ENCODE peak calls at places on chromosomes 12 and 14, in nine cellular contexts. G is WTC11; B is IMR-90; T is psoas muscle; Z is esophagus squamous epithelium; H is dorsolateral prefrontal cortex; L is natural killer cell; Y is CD4-positive, alpha-beta T cell; D is endodermal cell. R is an unnamed sample.

GRCh38 chr12:63897931-63898330 is 53.4 kb downstream of the SRGAP1 start:
- DNase-seq in Z (no peak), T (no peak), L (no peak), Y (no peak), H (no peak), B (no peak), G (no peak), D (no peak), R (no peak)

GRCh38 chr12:31034372-31034771 is 39.3 kb upstream of the DDX11 start:
- DNase-seq in D (peak; percentile 30), H (no peak), Y (no peak), Z (no peak), L (no peak), T (no peak), B (no peak), G (no peak), R (no peak)

GRCh38 chr12:112418596-112419268 is at the start of gene PTPN11:
- DNase-seq in B (peak; percentile 69), Y (peak; percentile 84), L (peak; percentile 95), T (peak; percentile 91), D (peak; percentile 99), Z (peak; percentile 25), G (peak; percentile 90), H (peak; percentile 84), R (peak; percentile 56)

GRCh38 chr12:40980346-40981005 is 207.6 kb upstream of the PDZRN4 start:
- DNase-seq in G (no peak), D (no peak), T (no peak), Y (no peak), B (peak; percentile 2), H (no peak), L (no peak), Z (no peak), R (peak; percentile 5)

GRCh38 chr14:100679170-100679569 is 47.5 kb upstream of the DLK1 start:
- DNase-seq in Y (no peak), B (no peak), H (no peak), G (no peak), D (no peak), L (no peak), T (no peak), Z (no peak), R (no peak)

GRCh38 chr14:21155963-21156362 is at the start of gene OR5AU1:
- DNase-seq in B (no peak), T (no peak), D (no peak), H (no peak), Z (no peak), Y (no peak), G (no peak), L (no peak), R (no peak)

GRCh38 chr12:53166837-53167236 is 13.7 kb upstream of the ZNF740 start:
- DNase-seq in B (no peak), T (no peak), Z (no peak), Y (no peak), G (no peak), H (no peak), D (no peak), L (no peak), R (no peak)

GRCh38 chr12:69024413-69024812 is 91.4 kb upstream of the CPM start:
- DNase-seq in L (no peak), B (no peak), T (no peak), D (no peak), Z (no peak), G (no peak), Y (no peak), H (no peak), R (peak; percentile 95)

GRCh38 chr14:75723716-75724115 is 62.7 kb downstream of the TTLL5 start:
- DNase-seq in D (no peak), Z (no peak), L (no peak), H (no peak), B (no peak), G (no peak), Y (no peak), T (no peak), R (peak; percentile 39)

GRCh38 chr12:8629486-8630033 is 16.9 kb upstream of the AICDA start:
- DNase-seq in G (no peak), D (no peak), Z (no peak), H (no peak), L (no peak), T (no peak), Y (no peak), B (no peak), R (peak; percentile 33)

GRCh38 chr14:76203086-76204001 is 51.6 kb downstream of the GPATCH2L start:
- DNase-seq in Z (no peak), H (no peak), Y (no peak), L (no peak), D (no peak), G (no peak), T (no peak), B (peak; percentile 100), R (peak; percentile 98)

GRCh38 chr12:83945871-83946270 is 966.7 kb downstream of the SLC6A15 start:
- DNase-seq in T (no peak), H (no peak), B (peak; percentile 52), Y (no peak), D (no peak), G (no peak), Z (no peak), L (no peak), R (peak; percentile 89)

GRCh38 chr12:108430245-108430644 is 84.8 kb upstream of the FICD start:
- DNase-seq in D (no peak), L (no peak), B (peak; percentile 8), T (no peak), G (no peak), H (no peak), Y (no peak), Z (no peak), R (peak; percentile 32)

GRCh38 chr12:75086086-75087038 is 123.3 kb downstream of the KCNC2 start:
- DNase-seq in B (peak; percentile 1), H (no peak), G (no peak), Z (no peak), D (no peak), T (no peak), Y (no peak), L (no peak), R (peak; percentile 81)

DNA sequence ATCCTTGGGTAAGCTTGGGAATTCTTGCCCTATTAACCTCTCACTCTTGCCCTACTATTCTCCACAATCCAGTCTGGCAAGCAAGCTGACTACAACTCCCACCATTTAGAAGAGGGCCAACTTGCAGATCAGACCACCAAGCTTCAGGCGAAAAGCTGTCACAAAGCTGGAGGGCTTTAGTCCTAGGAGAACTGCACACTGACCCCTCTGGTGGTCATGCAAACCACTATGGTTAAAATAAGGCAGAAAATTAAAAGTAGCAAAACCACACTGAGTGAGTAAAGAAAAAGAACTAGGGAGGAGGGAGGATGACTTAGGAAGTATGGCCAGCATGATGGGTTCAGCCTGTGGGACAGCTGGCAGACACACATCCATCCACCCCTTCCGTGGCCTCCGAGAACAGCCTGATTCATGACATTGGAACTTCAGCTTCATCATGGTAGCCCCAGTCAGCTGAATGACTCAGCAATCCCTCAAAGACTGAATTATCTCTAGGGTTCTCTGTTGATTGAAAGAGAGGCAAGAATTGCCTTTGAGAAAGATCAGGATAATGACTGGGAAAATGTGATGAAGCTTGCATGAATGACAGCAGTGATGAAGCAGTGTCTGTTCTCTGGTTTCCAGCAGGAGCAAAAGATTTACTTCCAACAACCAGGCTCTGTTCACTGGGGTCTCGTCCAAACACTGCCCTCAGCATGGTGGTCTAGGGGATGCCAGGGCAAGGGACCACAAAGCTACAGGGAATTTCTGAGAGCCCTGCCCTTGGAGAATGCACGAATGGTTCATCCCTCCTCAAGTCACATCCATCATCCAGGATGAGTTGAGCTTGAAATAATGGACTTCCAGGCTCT is 24.4 kb downstream of the PITPNM2 start:
- DNase-seq in T (peak; percentile 67), B (peak; percentile 98), H (no peak), L (no peak), Z (no peak), G (no peak), D (peak; percentile 76), Y (no peak), R (peak; percentile 99)
- TF ChIP-seq CTCF in T (no peak), B (peak; percentile 38), H (no peak), L (no peak), Z (no peak), G (no peak), D (peak; percentile 57), Y (no peak), R (peak; percentile 48)

GRCh38 chr14:67736771-67737170 is 35.1 kb downstream of the RDH12 start:
- DNase-seq in D (no peak), T (no peak), Z (no peak), H (no peak), G (no peak), L (no peak), B (no peak), Y (no peak), R (no peak)
- TF ChIP-seq CTCF in D (no peak), T (no peak), Z (no peak), H (no peak), G (no peak), L (no peak), B (no peak), Y (no peak), R (no peak)

GRCh38 chr12:95673576-95673975 is 117.0 kb downstream of the NTN4 start:
- DNase-seq in Z (no peak), T (no peak), H (no peak), L (no peak), B (no peak), D (no peak), Y (no peak), G (no peak), R (no peak)

GRCh38 chr12:95671265-95671664 is 119.3 kb downstream of the NTN4 start:
- DNase-seq in T (no peak), Z (no peak), Y (no peak), D (no peak), L (no peak), H (no peak), B (no peak), G (peak; percentile 14), R (no peak)

GRCh38 chr12:95672166-95672565 is 118.4 kb downstream of the NTN4 start:
- DNase-seq in T (no peak), D (no peak), G (no peak), H (no peak), B (no peak), Y (no peak), L (no peak), Z (no peak), R (no peak)

GRCh38 chr12:95674088-95674595 is 116.4 kb downstream of the NTN4 start:
- DNase-seq in Z (no peak), H (no peak), Y (no peak), B (no peak), L (no peak), T (no peak), G (no peak), D (no peak), R (no peak)

DNA sequence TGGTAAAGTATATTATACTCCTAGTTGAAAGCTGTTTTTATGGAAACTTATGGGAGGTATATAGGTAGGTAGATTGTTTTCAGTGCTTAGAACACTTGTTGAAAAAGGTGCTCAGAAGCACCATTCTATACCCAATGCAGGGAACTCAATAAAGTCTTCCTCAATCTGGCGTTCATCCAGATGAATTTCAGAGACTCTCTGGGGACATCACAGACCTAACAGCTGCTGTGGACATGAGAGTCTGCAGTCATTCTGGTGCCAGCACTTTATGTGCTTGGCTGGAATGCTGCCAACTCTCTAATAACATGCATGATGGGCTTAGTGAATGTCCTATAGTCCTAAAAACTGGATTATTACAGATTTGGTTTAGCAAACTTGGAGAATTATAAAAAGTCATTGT is 115.9 kb downstream of the NTN4 start:
- DNase-seq in Y (no peak), Z (no peak), G (no peak), L (no peak), T (no peak), B (no peak), H (no peak), D (no peak), R (peak; percentile 34)
- TF ChIP-seq CTCF in Y (no peak), Z (no peak), G (no peak), L (no peak), T (no peak), B (no peak), H (no peak), D (no peak), R (no peak)

GRCh38 chr12:76348079-76348901 is at the start of gene BBS10:
- DNase-seq in L (peak; percentile 74), G (peak; percentile 88), T (peak; percentile 92), B (peak; percentile 91), Z (peak; percentile 70), D (peak; percentile 99), Y (peak; percentile 83), H (peak; percentile 92), R (peak; percentile 89)
- TF ChIP-seq CTCF in L (peak; percentile 36), G (no peak), T (peak; percentile 36), B (peak; percentile 42), Z (peak; percentile 42), D (peak; percentile 75), Y (peak; percentile 33), H (no peak), R (peak; percentile 42)

R was measured in fibroblast of mammary gland.